ENCODE peak calls at places on chromosomes 16 and 17, in five cellular contexts. H is activated T-helper 1 cell treated with anti-CD3 and anti-CD28 coated beads, Interleukin-2, amount 50 U/mL, for 16 hours; X is NCI-H2081; F is stimulated activated CD8-positive, alpha-beta memory T cell treated with anti-CD3 and anti-CD28 coated beads, Interleukin-15, amount 100 ng/mL, for 4 hours; P is germinal center. E is an unnamed sample.

GRCh38 chr16:81723098-81723723 is 55.9 kb upstream of the PLCG2 start:
- DNase-seq in H (no peak), X (peak; percentile 80), F (no peak), P (peak; percentile 72), E (no peak)

GRCh38 chr16:64363039-64363438 is 758.8 kb downstream of the CDH11 start:
- DNase-seq in H (no peak), X (no peak), F (no peak), P (no peak), E (no peak)

GRCh38 chr17:69634844-69635243 is 220.3 kb downstream of the MAP2K6 start:
- DNase-seq in H (no peak), X (no peak), F (no peak), P (no peak), E (no peak)

GRCh38 chr17:73956595-73957465 is 246.6 kb upstream of the RPL38 start:
- DNase-seq in H (peak; percentile 27), X (peak; percentile 75), F (no peak), P (peak; percentile 61), E (peak; percentile 59)

GRCh38 chr16:74322301-74322710 is 25.7 kb downstream of the PSMD7 start:
- DNase-seq in H (no peak), X (no peak), F (no peak), P (no peak), E (no peak)

GRCh38 chr16:74521691-74522090 is 85.2 kb downstream of the GLG1 start:
- DNase-seq in H (no peak), X (no peak), F (no peak), P (no peak), E (peak; percentile 23)

GRCh38 chr17:77400445-77400870 is 259.7 kb downstream of the SEC14L1 start:
- DNase-seq in H (peak; percentile 67), X (peak; percentile 35), F (peak; percentile 59), P (peak; percentile 80), E (no peak)

GRCh38 chr16:20510323-20510722 is 59.0 kb downstream of the ACSM2A start:
- DNase-seq in H (no peak), X (no peak), F (no peak), P (no peak), E (no peak)

GRCh38 chr17:59342681-59343127 is 11.2 kb downstream of the YPEL2 start:
- DNase-seq in H (no peak), X (no peak), F (no peak), P (no peak), E (no peak)

GRCh38 chr17:17060001-17060929 is 18.0 kb downstream of the MPRIP start:
- DNase-seq in H (no peak), X (no peak), F (no peak), P (no peak), E (peak; percentile 15)